ENCODE peak calls at places on chromosomes 12 and 14, in six cellular contexts. P is SK-N-SH; I is NCI-H1417; G is fibroblast of lung; B is stimulated activated CD8-positive, alpha-beta memory T cell treated with anti-CD3 and anti-CD28 coated beads, Interleukin-7, amount 100 ng/mL, for 24 hours; Q is EL. H is an unnamed sample.

GRCh38 chr12:118525216-118525615 is 148.9 kb downstream of the SUDS3 start:
- DNase-seq in P (no peak), I (no peak), G (no peak), B (no peak), Q (no peak), H (no peak)

GRCh38 chr12:22380029-22380428 is 45.5 kb upstream of the ST8SIA1 start:
- DNase-seq in P (no peak), I (no peak), G (peak; percentile 20), B (no peak), Q (no peak), H (no peak)

GRCh38 chr14:87615822-87616679 is 376.9 kb downstream of the GALC start:
- DNase-seq in P (peak; percentile 38), I (peak; percentile 58), G (peak; percentile 33), B (no peak), Q (peak; percentile 24), H (peak; percentile 82)

GRCh38 chr12:57735952-57736742 is 2.4 kb downstream of the AGAP2 start:
- DNase-seq in P (peak; percentile 87), I (peak; percentile 69), G (peak; percentile 15), B (no peak), Q (peak; percentile 65), H (peak; percentile 31)

GRCh38 chr14:39181693-39182047 is 6.6 kb downstream of the PNN start:
- DNase-seq in P (no peak), I (no peak), G (no peak), B (no peak), Q (no peak), H (no peak)

GRCh38 chr12:89707623-89707991 is 1.0 kb downstream of the ATP2B1 start:
- DNase-seq in P (peak; percentile 60), I (peak; percentile 61), G (no peak), B (no peak), Q (peak; percentile 16), H (peak; percentile 30)

GRCh38 chr12:106955377-106956047 is at the start of gene TMEM263:
- DNase-seq in P (peak; percentile 100), I (peak; percentile 98), G (peak; percentile 94), B (peak; percentile 79), Q (peak; percentile 97), H (peak; percentile 95)

GRCh38 chr14:96197163-96197852 is 7.3 kb upstream of the BDKRB2 start:
- DNase-seq in P (no peak), I (no peak), G (no peak), B (no peak), Q (no peak), H (no peak)

GRCh38 chr12:5433081-5433839 is 1.4 kb downstream of the NTF3 start:
- DNase-seq in P (no peak), I (peak; percentile 79), G (peak; percentile 23), B (no peak), Q (peak; percentile 31), H (no peak)

GRCh38 chr12:14394317-14395058 is 29.0 kb downstream of the ATF7IP start:
- DNase-seq in P (peak; percentile 44), I (no peak), G (peak; percentile 94), B (no peak), Q (peak; percentile 75), H (peak; percentile 71)

GRCh38 chr12:10097521-10097920 is 1.3 kb downstream of the CLEC1A start:
- DNase-seq in P (no peak), I (no peak), G (no peak), B (no peak), Q (no peak), H (peak; percentile 68)

GRCh38 chr12:127108360-127109215 is 1158.4 kb upstream of the TMEM132C start:
- DNase-seq in P (peak; percentile 62), I (peak; percentile 7), G (peak; percentile 48), B (peak; percentile 13), Q (peak; percentile 69), H (peak; percentile 64)

GRCh38 chr12:77337327-77337726 is 272.0 kb upstream of the E2F7 start:
- DNase-seq in P (no peak), I (peak; percentile 6), G (peak; percentile 42), B (no peak), Q (no peak), H (no peak)

GRCh38 chr12:32083489-32083888 is 23.2 kb upstream of the BICD1 start:
- DNase-seq in P (no peak), I (no peak), G (peak; percentile 84), B (no peak), Q (peak; percentile 81), H (no peak)

GRCh38 chr12:100724071-100724470 is 70.5 kb upstream of the ANO4 start:
- DNase-seq in P (no peak), I (peak; percentile 66), G (no peak), B (no peak), Q (no peak), H (no peak)

GRCh38 chr12:54398218-54398617 is 13.7 kb upstream of the ZNF385A start:
- DNase-seq in P (no peak), I (no peak), G (no peak), B (no peak), Q (no peak), H (no peak)

GRCh38 chr14:51552768-51553426 is 98.8 kb upstream of the FRMD6 start:
- DNase-seq in P (peak; percentile 30), I (peak; percentile 56), G (peak; percentile 30), B (no peak), Q (no peak), H (no peak)